ENCODE peak calls at places on chromosomes 7 and 10, in six cellular contexts. H, G, O, C, Y and K are unnamed samples. For H3K4me1, the result is how much of the 10 kb centered on the place peaks cover.

GRCh38 chr10:49678827-49679479 is 498 bp upstream of the C10orf53 start:
- DNase-seq in G (no peak), H (no peak), O (no peak), C (no peak), Y (no peak), K (no peak)

GRCh38 chr7:24049296-24049695 is 234.7 kb upstream of the NPY start:
- DNase-seq in G (no peak), Y (no peak), H (no peak), O (no peak), C (no peak), K (no peak)

GRCh38 chr10:17527530-17528146 is 73.2 kb upstream of the ST8SIA6 start:
- DNase-seq in O (peak), H (no peak), Y (no peak), G (no peak), C (peak), K (no peak)

GRCh38 chr10:36173364-36173763 is 531.3 kb upstream of the FZD8 start:
- DNase-seq in H (no peak), C (peak), O (peak), Y (no peak), G (no peak), K (no peak)

GRCh38 chr10:59905066-59905734 is 1.2 kb downstream of the CCDC6 start:
- DNase-seq in Y (peak), C (peak), O (peak), H (no peak), G (no peak), K (peak)

GRCh38 chr7:64602518-64602917 is 39.6 kb upstream of the ZNF680 start:
- DNase-seq in C (peak), G (no peak), H (no peak), Y (no peak), O (no peak), K (no peak)

GRCh38 chr7:44103941-44104879 is at the start of gene AEBP1:
- DNase-seq in H (no peak), O (no peak), C (peak), Y (peak), G (no peak), K (no peak)

GRCh38 chr10:110495731-110496552 is 1.8 kb upstream of the DUSP5 start:
- DNase-seq in Y (peak), O (peak), H (peak), G (peak), C (peak), K (peak)

GRCh38 chr7:12570529-12571461 is at the start of gene SCIN:
- DNase-seq in O (peak), G (peak), Y (no peak), H (no peak), C (peak), K (peak)

GRCh38 chr7:149195180-149196150 is at the start of gene ZNF282:
- DNase-seq in Y (peak), H (peak), C (peak), O (peak), G (peak), K (peak)

GRCh38 chr10:53209941-53210611 is 437.5 kb upstream of the MBL2 start:
- DNase-seq in C (peak), G (no peak), H (no peak), Y (no peak), O (peak), K (peak)

GRCh38 chr10:21368728-21369425 is 156.6 kb downstream of the SKIDA1 start:
- DNase-seq in C (peak), G (no peak), Y (no peak), H (no peak), O (no peak), K (no peak)

GRCh38 chr10:125072824-125073223 is 87.5 kb downstream of the CTBP2 start:
- DNase-seq in G (peak), H (no peak), O (no peak), C (no peak), Y (no peak), K (no peak)

DNA sequence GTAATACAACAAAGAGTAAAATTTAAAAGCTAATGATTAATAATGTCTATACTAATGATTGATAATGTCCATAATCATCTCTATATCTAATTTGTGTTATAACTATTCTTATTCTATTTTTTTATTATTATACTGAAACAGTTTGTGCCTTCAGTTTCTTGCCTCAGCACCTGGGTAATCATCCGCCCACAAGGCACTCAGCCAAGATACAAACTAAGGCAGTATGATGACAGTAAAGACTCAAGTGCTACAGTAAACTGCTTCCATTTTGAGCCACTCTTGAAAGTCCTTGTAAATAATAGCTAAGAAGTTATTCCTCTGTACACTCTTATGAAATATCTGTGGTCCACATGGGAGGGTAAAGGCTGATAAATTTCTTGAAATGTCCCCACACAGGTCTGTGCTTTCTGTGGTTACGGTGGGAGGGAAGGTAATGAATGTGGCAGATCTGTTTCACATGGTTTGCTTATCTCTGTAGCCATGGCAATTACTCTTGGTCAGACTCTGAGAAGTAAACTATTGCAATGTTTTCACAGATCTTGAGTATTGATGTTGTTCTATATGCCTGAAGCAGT is 550.9 kb upstream of the ZWINT start:
- DNase-seq in G (no peak), O (no peak), H (no peak), C (no peak), Y (no peak), K (no peak)
- H3K4me1 ChIP-seq in G (under half), O (under half), H (under half), C (under half), Y (under half), K (under half)

DNA sequence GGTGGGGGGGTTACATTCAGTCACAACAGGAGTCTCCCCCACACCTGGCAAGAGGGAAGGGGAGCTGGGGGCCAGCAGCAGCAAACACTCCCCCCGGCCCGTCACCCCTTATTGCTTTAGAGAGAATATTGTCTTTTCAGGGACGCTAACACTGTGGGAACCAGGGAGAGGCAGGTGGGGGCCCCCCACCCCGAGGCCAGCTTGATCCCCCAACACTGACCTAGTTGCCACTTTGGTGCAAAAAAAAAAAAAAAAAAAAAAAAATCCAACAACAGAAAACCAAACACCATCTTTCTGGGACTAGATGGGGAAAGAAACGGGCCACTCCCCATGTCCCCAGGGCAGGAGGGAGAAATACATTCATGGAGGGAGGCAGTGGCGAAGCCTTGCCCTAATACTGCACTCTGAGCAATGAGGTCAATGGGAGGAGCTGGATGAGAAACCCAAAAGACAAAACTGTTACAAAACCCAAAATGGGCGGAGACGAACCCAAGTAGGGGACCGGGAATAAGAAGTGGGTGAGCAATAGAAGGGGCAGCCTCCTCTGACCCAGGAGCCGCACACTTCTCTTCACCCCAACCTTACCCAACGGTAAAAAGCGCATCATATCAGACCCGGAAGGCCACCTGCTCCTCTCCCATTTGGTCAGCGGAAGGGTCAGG is 6.5 kb downstream of the GNB2 start:
- DNase-seq in O (no peak), G (peak), C (peak), Y (no peak), H (no peak), K (no peak)
- H3K27ac ChIP-seq in O (no peak), G (peak), C (peak), Y (peak), H (peak), K (peak)

DNA sequence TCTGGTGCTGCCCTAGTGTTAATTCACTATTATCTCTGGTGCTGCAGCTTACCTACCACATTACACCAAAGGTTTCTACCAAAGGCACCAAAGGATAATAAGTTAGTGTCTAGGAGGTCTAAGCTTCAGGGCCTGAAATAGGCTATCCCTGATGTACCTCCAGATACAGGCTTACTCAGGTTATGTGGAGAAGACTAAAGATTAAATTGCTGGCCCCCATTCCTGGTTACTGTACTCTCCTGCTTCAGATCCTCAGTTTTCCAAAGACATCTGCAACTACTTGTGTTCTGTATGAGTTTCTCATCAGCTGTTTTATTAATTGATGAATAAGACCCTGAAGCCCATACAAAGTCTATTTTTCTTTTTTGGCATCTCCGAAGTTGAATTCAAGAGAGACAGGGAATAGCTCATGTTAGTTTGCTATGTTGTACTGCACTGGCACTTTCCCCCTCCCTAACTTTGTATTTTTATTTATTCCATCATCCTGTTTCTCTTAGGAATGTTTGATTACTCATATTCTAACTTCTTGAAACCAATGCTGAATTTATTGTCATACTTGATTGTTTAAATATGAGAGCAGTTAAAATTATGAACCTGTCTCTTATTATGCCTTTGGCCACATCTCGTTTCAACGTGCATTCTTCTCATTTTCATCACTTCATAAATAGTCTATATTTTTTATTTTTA is 85.9 kb downstream of the PON1 start:
- DNase-seq in O (no peak), H (no peak), C (no peak), Y (no peak), G (no peak), K (no peak)
- H3K4me3 ChIP-seq in O (no peak), H (no peak), C (no peak), Y (no peak), G (no peak), K (no peak)

GRCh38 chr10:121438320-121438719 is 159.9 kb downstream of the FGFR2 start:
- DNase-seq in H (no peak), Y (no peak), C (peak), O (no peak), G (no peak), K (no peak)

GRCh38 chr10:121440461-121440860 is 157.8 kb downstream of the FGFR2 start:
- DNase-seq in G (no peak), O (no peak), C (no peak), H (no peak), Y (no peak), K (no peak)

GRCh38 chr10:121436281-121436629 is 162.0 kb downstream of the FGFR2 start:
- DNase-seq in H (no peak), C (no peak), Y (no peak), O (no peak), G (no peak), K (no peak)

GRCh38 chr10:121436630-121437311 is 161.5 kb downstream of the FGFR2 start:
- DNase-seq in G (no peak), Y (no peak), C (no peak), H (no peak), O (no peak), K (no peak)

DNA sequence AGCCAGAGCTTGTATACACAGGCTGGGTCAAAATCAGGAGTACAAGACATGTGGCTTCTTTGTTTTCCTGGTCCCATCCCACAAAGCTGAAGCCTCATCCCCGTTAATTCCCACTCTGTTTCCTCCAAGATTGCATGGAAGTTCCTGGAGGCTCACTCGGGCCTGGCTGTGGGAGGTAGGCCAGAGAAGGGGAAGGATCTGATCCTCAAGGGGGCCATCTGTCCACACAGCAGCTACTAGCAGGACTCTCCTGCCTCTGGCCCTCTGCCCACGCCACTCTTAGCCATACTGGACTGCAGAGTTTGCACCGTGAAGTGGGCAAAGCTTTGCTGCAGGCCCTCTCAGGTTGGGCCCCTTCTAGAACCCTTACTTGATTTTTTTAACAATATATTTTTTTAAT is 160.6 kb downstream of the FGFR2 start:
- DNase-seq in C (peak), H (no peak), Y (no peak), O (no peak), G (peak), K (no peak)
- H3K4me1 ChIP-seq in C (under half), H (under half), Y (under half), O (under half), G (under half), K (under half)

DNA sequence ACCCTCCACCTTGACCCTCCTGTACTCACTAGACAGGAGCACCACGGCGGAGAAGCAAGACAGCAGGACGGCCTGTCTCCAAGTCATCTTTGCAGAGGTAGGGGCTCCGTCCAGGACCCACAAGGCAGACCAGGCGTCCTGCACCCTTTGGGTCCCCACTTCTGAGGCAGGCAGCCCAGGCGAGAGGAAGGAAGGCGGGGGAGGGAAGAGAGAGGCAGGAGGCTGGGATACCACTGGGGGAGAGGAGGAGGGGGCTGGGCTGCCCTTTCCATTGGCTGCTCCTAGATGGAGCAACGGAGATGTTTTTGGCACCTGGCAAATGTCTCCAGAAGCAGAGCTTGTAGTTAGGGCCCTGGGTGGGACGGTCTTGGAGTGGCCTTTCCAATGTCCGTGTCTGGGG is at the start of gene UCMA:
- DNase-seq in O (no peak), G (no peak), C (no peak), Y (no peak), H (peak), K (no peak)
- H3K27ac ChIP-seq in O (no peak), G (no peak), C (no peak), Y (no peak), H (no peak), K (no peak)

GRCh38 chr7:125568799-125569198 is 639.2 kb upstream of the POT1 start:
- DNase-seq in O (no peak), H (no peak), G (no peak), Y (no peak), C (no peak), K (no peak)

GRCh38 chr7:125563964-125564529 is 634.4 kb upstream of the POT1 start:
- DNase-seq in O (peak), G (no peak), Y (no peak), C (no peak), H (no peak), K (no peak)

GRCh38 chr7:125563557-125563956 is 633.9 kb upstream of the POT1 start:
- DNase-seq in O (no peak), C (no peak), G (no peak), H (no peak), Y (no peak), K (no peak)

GRCh38 chr7:125572414-125572813 is 642.8 kb upstream of the POT1 start:
- DNase-seq in G (no peak), C (no peak), H (no peak), Y (no peak), O (no peak), K (no peak)

GRCh38 chr7:125567686-125568085 is 638.1 kb upstream of the POT1 start:
- DNase-seq in O (no peak), G (no peak), H (no peak), Y (no peak), C (no peak), K (no peak)
- H3K4me3 ChIP-seq in O (no peak), G (no peak), H (no peak), Y (no peak), C (no peak), K (no peak)

DNA sequence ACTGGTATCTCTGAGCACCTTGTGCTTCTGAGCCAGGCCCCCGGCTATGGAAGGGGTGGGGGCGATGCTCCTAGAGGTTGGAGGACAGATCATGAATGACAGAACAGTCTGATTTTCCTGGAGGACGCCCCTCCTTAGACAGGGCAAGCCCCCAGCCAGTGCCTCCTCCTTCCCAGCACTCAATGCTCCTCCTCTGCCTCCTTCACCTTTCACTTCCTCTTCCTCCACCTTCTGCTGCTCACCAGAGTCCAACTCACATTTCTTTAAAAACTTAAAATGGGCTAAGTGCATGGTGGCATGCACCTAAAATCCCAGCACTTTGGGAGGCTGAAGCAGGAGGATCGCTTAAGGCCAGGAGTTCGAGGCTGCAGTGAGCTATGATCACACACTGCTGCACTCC is 71.1 kb upstream of the CUX1 start:
- DNase-seq in O (no peak), C (no peak), Y (no peak), H (no peak), G (no peak), K (no peak)
- H3K4me1 ChIP-seq in O (under half), C (under half), Y (under half), H (under half), G (under half), K (under half)